ENCODE peak calls at places on chromosomes 16 and 17, in five cellular contexts. V is HCT116, T is SK-N-SH, D is H1, P is K562. E is an unnamed sample.

GRCh38 chr16:11774065-11774626 is 22.9 kb downstream of the ZC3H7A start:
- DNase-seq in D (no peak), V (no peak), P (no peak), T (no peak), E (no peak)

GRCh38 chr17:80818871-80819270 is 172.8 kb upstream of the CHMP6 start:
- DNase-seq in P (no peak), V (no peak), D (no peak), T (peak), E (no peak)

GRCh38 chr17:79984877-79985276 is 50.8 kb downstream of the TBC1D16 start:
- DNase-seq in P (no peak), D (no peak), V (no peak), T (no peak), E (no peak)

GRCh38 chr16:64964126-64964540 is 157.7 kb downstream of the CDH11 start:
- DNase-seq in P (no peak), T (no peak), V (no peak), D (no peak), E (no peak)

GRCh38 chr16:87412996-87413421 is 20.9 kb downstream of the MAP1LC3B start:
- DNase-seq in V (no peak), P (no peak), T (no peak), D (no peak), E (no peak)

GRCh38 chr16:85653226-85653917 is 35.4 kb downstream of the GINS2 start:
- DNase-seq in D (no peak), T (no peak), V (no peak), P (no peak), E (no peak)

GRCh38 chr16:67017451-67017750 is 11.5 kb upstream of the CBFB start:
- DNase-seq in T (no peak), V (no peak), P (no peak), D (no peak), E (no peak)

GRCh38 chr16:19338335-19338734 is 52.8 kb downstream of the CLEC19A start:
- DNase-seq in T (no peak), D (no peak), P (peak), V (peak), E (peak)

GRCh38 chr17:32876414-32877163 is at the start of gene MYO1D:
- DNase-seq in D (peak), V (peak), P (peak), T (peak), E (peak)

GRCh38 chr16:55917373-55917919 is 42.3 kb upstream of the CES5A start:
- DNase-seq in P (no peak), T (no peak), D (no peak), V (no peak), E (no peak)

GRCh38 chr17:50630524-50631194 is 4.0 kb upstream of the ABCC3 start:
- DNase-seq in P (peak), V (peak), D (peak), T (peak), E (peak)

GRCh38 chr17:59439711-59440110 is 108.3 kb downstream of the YPEL2 start:
- DNase-seq in D (no peak), T (no peak), V (no peak), P (no peak), E (no peak)

GRCh38 chr17:81831957-81832607 is 1.0 kb downstream of the MCRIP1 start:
- DNase-seq in D (no peak), P (no peak), T (no peak), V (no peak), E (no peak)

DNA sequence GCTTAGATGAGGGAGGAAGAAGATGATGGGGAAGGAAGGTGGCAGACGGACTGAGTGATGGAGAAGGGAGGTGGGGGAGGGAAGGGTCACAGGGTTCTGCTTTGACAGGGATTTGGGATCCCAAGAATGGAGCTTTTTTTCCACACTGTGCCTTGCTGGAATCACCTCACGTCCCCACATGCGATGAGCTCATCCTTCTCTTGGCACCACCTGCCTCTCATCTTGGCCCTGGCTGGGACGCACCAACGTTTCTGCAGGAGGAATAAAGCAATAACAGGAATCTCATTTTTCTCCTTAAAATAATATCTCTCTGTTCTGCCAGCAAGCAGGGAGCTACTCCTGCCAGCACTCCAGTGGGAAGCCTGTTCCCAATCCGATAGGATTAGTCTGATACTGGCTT is 47.8 kb downstream of the MEOX1 start:
- DNase-seq in P (no peak), D (no peak), V (no peak), T (no peak), E (no peak)
- TF ChIP-seq JUND in P (no peak), D (no peak), V (no peak), T (no peak), E (no peak)

GRCh38 chr16:985646-986400 is 4.3 kb downstream of the SOX8 start:
- DNase-seq in V (no peak), P (no peak), D (no peak), T (peak), E (no peak)

GRCh38 chr16:987846-988245 is 6.3 kb downstream of the SOX8 start:
- DNase-seq in P (no peak), T (peak), D (no peak), V (no peak), E (no peak)

GRCh38 chr16:988465-989353 is 7.1 kb downstream of the SOX8 start:
- DNase-seq in D (no peak), P (no peak), T (no peak), V (no peak), E (no peak)

GRCh38 chr16:986411-986810 is 4.8 kb downstream of the SOX8 start:
- DNase-seq in D (no peak), V (no peak), P (no peak), T (no peak), E (no peak)

DNA sequence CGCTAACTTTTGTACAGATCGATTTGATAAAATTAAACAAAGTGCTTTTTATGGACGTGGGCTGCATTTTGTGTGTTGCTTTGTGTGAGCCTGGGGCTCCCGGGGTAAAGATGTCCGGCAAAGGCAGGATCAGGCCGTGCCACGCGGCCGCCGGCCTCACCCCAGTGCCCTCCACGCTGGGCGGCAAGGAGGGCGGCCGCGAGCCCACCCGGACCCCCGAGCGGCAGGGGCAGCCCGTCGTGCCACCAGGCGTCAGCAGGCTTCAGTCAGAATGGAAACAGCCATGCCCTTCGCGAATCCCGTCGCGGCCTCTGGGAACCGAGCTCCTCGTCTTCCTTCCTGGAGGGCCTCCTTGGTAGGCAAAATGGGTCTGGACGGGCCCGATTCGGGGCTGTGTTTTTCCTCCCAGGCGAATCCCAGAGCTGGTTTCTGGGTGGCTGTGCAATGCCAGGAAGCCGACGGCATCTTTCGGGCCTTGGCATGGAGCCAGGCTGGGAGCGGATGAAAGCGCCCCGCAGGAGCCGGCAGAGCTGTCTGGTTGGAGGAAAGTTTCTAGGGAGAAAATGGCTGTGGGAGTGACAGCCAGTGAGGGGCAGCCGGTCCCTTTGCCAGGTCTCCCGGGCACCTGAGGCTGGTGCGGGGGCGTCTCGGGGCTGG is 5.5 kb downstream of the SOX8 start:
- DNase-seq in T (peak), P (no peak), V (no peak), D (no peak), E (no peak)
- TF ChIP-seq JUND in T (no peak), P (no peak), V (no peak), D (no peak), E (no peak)

GRCh38 chr17:17342242-17342945 is 39.2 kb downstream of the NT5M start:
- DNase-seq in V (no peak), D (no peak), P (no peak), T (no peak), E (no peak)
- TF ChIP-seq JUND in V (no peak), D (no peak), P (no peak), T (no peak), E (no peak)

GRCh38 chr17:64081802-64082799 is 47.8 kb downstream of the ERN1 start:
- DNase-seq in P (peak), D (no peak), T (peak), V (peak), E (no peak)
- TF ChIP-seq JUND in P (peak), D (no peak), T (no peak), V (peak), E (no peak)

GRCh38 chr17:75288784-75289121 is 480 bp downstream of the SLC25A19 start:
- DNase-seq in P (peak), T (no peak), V (no peak), D (peak), E (peak)
- TF ChIP-seq JUND in P (no peak), T (no peak), V (no peak), D (no peak), E (no peak)

E was measured in T47D.